ENCODE peak calls at places on chromosomes 13 and 19, in seven cellular contexts. X, M, H, I, D, A and S are unnamed samples.

GRCh38 chr19:11465605-11466004 is 15.2 kb downstream of the ELAVL3 start:
- DNase-seq in X (no peak), M (no peak), H (no peak), I (no peak), D (no peak), A (no peak), S (no peak)

GRCh38 chr19:35977446-35978222 is 17.4 kb upstream of the SDHAF1 start:
- DNase-seq in X (no peak), M (no peak), H (peak), I (no peak), D (peak), A (no peak), S (no peak)

GRCh38 chr19:36106991-36107390 is 4.0 kb upstream of the OVOL3 start:
- DNase-seq in X (no peak), M (no peak), H (no peak), I (no peak), D (no peak), A (no peak), S (no peak)

GRCh38 chr19:10095622-10095947 is 6.9 kb downstream of the ANGPTL6 start:
- DNase-seq in X (no peak), M (no peak), H (no peak), I (no peak), D (no peak), A (no peak), S (no peak)

GRCh38 chr19:34837262-34837661 is 64.2 kb upstream of the ZNF599 start:
- DNase-seq in X (no peak), M (no peak), H (no peak), I (peak), D (peak), A (no peak), S (no peak)

GRCh38 chr13:77952276-77952675 is 33.6 kb upstream of the EDNRB start:
- DNase-seq in X (no peak), M (no peak), H (no peak), I (no peak), D (no peak), A (no peak), S (no peak)

GRCh38 chr13:49497272-49497671 is 1.5 kb downstream of the PHF11 start:
- DNase-seq in X (no peak), M (no peak), H (no peak), I (no peak), D (no peak), A (no peak), S (no peak)

GRCh38 chr19:9061879-9062278 is 25.0 kb upstream of the OR1M1 start:
- DNase-seq in X (no peak), M (no peak), H (no peak), I (no peak), D (no peak), A (no peak), S (no peak)

GRCh38 chr19:40116075-40116474 is 25.3 kb upstream of the ZNF780A start:
- DNase-seq in X (no peak), M (no peak), H (no peak), I (no peak), D (no peak), A (no peak), S (no peak)

GRCh38 chr19:55479451-55480230 is 3.2 kb downstream of the ZNF628 start:
- DNase-seq in X (no peak), M (no peak), H (no peak), I (no peak), D (no peak), A (no peak), S (no peak)

GRCh38 chr19:49533551-49534488 is 6.0 kb downstream of the RCN3 start:
- DNase-seq in X (no peak), M (peak), H (peak), I (peak), D (peak), A (peak), S (peak)

GRCh38 chr13:73556902-73557301 is 498.1 kb downstream of the KLF5 start:
- DNase-seq in X (peak), M (peak), H (no peak), I (no peak), D (no peak), A (peak), S (peak)

GRCh38 chr13:45781553-45782326 is 69.8 kb downstream of the SIAH3 start:
- DNase-seq in X (no peak), M (peak), H (no peak), I (peak), D (peak), A (no peak), S (peak)

GRCh38 chr13:65414187-65414586 is 1815.9 kb downstream of the PCDH9 start:
- DNase-seq in X (no peak), M (no peak), H (no peak), I (no peak), D (no peak), A (no peak), S (no peak)

GRCh38 chr13:59363950-59364349 is 799.8 kb downstream of the DIAPH3 start:
- DNase-seq in X (no peak), M (no peak), H (no peak), I (no peak), D (no peak), A (no peak), S (no peak)

GRCh38 chr19:53621885-53622710 is 9.7 kb upstream of the DPRX start:
- DNase-seq in X (no peak), M (no peak), H (no peak), I (no peak), D (no peak), A (no peak), S (no peak)

GRCh38 chr19:46788101-46788967 is at the start of gene SLC1A5:
- DNase-seq in X (peak), M (peak), H (peak), I (peak), D (peak), A (peak), S (peak)
- TF ChIP-seq CTCF in X (no peak), M (no peak), H (no peak), I (no peak), D (peak), A (no peak), S (no peak)

GRCh38 chr13:33322474-33322827 is 36.9 kb upstream of the STARD13 start:
- DNase-seq in X (no peak), M (peak), H (no peak), I (peak), D (no peak), A (peak), S (peak)
- H3K4me3 ChIP-seq in X (no peak), M (peak), H (no peak), I (peak), D (no peak), A (peak), S (no peak)

GRCh38 chr13:101942535-101943157 is 459.2 kb downstream of the FGF14 start:
- DNase-seq in X (no peak), M (peak), H (no peak), I (no peak), D (peak), A (no peak), S (no peak)

GRCh38 chr13:101942038-101942437 is 459.8 kb downstream of the FGF14 start:
- DNase-seq in X (no peak), M (peak), H (no peak), I (no peak), D (peak), A (peak), S (peak)

GRCh38 chr13:101941095-101941777 is 460.6 kb downstream of the FGF14 start:
- DNase-seq in X (no peak), M (peak), H (no peak), I (no peak), D (no peak), A (peak), S (peak)

GRCh38 chr13:101946411-101946810 is 455.4 kb downstream of the FGF14 start:
- DNase-seq in X (no peak), M (no peak), H (no peak), I (no peak), D (no peak), A (no peak), S (no peak)

GRCh38 chr13:101945435-101945834 is 456.4 kb downstream of the FGF14 start:
- DNase-seq in X (no peak), M (no peak), H (peak), I (no peak), D (no peak), A (no peak), S (no peak)
- TF ChIP-seq CTCF in X (peak), M (no peak), H (no peak), I (no peak), D (peak), A (no peak), S (peak)

GRCh38 chr19:5326545-5326944 is 14.1 kb downstream of the PTPRS start:
- DNase-seq in X (no peak), M (no peak), H (no peak), I (no peak), D (no peak), A (no peak), S (no peak)

GRCh38 chr19:5321851-5322681 is 18.5 kb downstream of the PTPRS start:
- DNase-seq in X (no peak), M (no peak), H (peak), I (no peak), D (peak), A (no peak), S (no peak)

GRCh38 chr19:5324947-5325346 is 15.7 kb downstream of the PTPRS start:
- DNase-seq in X (no peak), M (no peak), H (no peak), I (no peak), D (no peak), A (no peak), S (no peak)

GRCh38 chr19:5321066-5321642 is 19.5 kb downstream of the PTPRS start:
- DNase-seq in X (no peak), M (no peak), H (no peak), I (no peak), D (no peak), A (no peak), S (no peak)

DNA sequence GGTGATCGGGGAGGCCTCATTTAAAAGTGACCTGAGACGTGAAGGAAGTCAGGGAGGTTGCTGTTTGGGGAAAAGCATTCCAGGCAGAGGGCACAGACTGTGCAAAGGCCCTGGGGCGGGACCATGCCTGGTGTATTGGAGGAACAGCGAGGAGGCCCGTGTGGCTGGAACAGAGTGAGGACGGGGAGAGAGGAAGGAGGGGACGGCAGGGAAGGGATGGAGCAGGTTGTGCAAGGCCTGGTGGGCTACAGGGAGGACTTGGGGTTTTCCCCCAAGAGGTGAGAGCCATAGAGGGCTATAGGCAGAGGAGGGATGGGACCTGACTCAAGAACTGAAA is 17.2 kb downstream of the PTPRS start:
- DNase-seq in X (no peak), M (no peak), H (no peak), I (no peak), D (no peak), A (no peak), S (no peak)
- H3K4me3 ChIP-seq in X (no peak), M (no peak), H (no peak), I (no peak), D (no peak), A (no peak), S (no peak)

GRCh38 chr19:571127-571974 is 1.0 kb upstream of the BSG start:
- DNase-seq in X (no peak), M (peak), H (peak), I (peak), D (peak), A (peak), S (no peak)

GRCh38 chr19:570315-570714 is 2.1 kb upstream of the BSG start:
- DNase-seq in X (no peak), M (no peak), H (no peak), I (peak), D (no peak), A (no peak), S (no peak)

GRCh38 chr19:574658-575526 is 2.5 kb downstream of the BSG start:
- DNase-seq in X (no peak), M (peak), H (peak), I (peak), D (peak), A (peak), S (peak)

GRCh38 chr19:572891-573825 is 762 bp downstream of the BSG start:
- DNase-seq in X (no peak), M (peak), H (peak), I (peak), D (no peak), A (peak), S (peak)

DNA sequence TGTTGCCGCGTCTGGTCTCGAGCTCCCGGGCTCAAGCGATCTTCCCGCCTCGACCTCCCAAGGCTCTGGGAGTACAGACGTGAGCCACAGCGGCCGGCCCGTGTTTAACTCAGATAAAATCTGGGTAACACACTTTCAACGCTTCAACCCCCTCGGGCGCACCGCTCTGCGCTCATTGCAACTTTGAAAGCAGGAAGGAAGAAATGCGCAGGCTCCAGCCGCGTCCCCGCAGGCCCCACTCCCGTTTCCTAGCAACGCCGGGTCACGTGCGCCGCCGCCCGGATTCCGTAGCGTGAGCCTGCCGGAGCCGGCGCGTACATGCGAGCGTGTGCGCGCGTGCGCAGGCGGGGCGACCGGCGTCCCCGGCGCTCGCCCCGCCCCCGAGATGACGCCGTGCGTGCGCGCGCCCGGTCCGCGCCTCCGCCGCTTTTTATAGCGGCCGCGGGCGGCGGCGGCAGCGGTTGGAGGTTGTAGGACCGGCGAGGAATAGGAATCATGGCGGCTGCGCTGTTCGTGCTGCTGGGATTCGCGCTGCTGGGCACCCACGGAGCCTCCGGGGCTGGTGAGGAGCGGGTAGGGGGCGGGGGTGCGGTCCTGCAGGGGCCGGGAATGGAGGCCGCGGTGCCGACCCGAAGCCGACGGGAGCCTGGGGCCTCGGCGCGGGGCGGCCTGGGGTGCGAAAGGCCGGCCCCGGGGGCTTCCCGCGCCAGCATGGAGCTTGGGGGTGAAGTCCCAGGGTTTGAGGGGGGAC is at the start of gene BSG:
- DNase-seq in X (peak), M (peak), H (peak), I (peak), D (peak), A (peak), S (peak)
- TF ChIP-seq CTCF in X (no peak), M (no peak), H (no peak), I (no peak), D (no peak), A (no peak), S (no peak)

GRCh38 chr19:2239771-2240770 is 3.4 kb downstream of the SF3A2 start:
- DNase-seq in X (no peak), M (peak), H (peak), I (no peak), D (no peak), A (peak), S (peak)
- H3K4me3 ChIP-seq in X (peak), M (peak), H (peak), I (peak), D (peak), A (peak), S (peak)

GRCh38 chr13:89113744-89114143 is 1442.6 kb downstream of the SLITRK5 start:
- DNase-seq in X (no peak), M (no peak), H (no peak), I (no peak), D (no peak), A (no peak), S (no peak)

DNA sequence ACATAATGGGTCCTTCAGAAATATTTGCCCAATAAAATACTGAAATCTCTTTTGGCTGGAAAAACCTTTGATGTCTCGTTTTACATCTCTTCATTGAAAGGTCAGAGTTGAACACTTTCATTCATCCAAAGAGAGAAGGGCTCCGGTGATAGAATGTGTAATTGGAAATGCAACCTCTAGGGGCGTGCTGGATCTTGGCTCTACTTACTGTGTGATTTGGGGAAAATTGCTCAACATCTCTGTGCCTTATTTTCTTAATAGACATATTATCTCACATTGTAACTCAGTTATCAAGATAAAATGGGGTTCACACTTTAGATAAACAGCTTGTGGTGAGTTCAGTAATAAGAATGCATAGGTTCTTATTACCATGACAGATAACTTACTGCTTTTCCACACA is 1444.1 kb downstream of the SLITRK5 start:
- DNase-seq in X (no peak), M (no peak), H (no peak), I (no peak), D (no peak), A (no peak), S (no peak)
- TF ChIP-seq CTCF in X (peak), M (peak), H (no peak), I (no peak), D (peak), A (no peak), S (peak)

GRCh38 chr19:42361545-42361910 is 28.6 kb downstream of the CNFN start:
- DNase-seq in X (no peak), M (no peak), H (no peak), I (no peak), D (no peak), A (no peak), S (no peak)
- H3K4me3 ChIP-seq in X (no peak), M (no peak), H (no peak), I (no peak), D (no peak), A (no peak), S (no peak)

GRCh38 chr19:31055454-31055853 is 293.8 kb downstream of the TSHZ3 start:
- DNase-seq in X (no peak), M (no peak), H (no peak), I (no peak), D (no peak), A (no peak), S (no peak)

GRCh38 chr19:31058676-31059075 is 290.6 kb downstream of the TSHZ3 start:
- DNase-seq in X (no peak), M (no peak), H (no peak), I (no peak), D (no peak), A (no peak), S (no peak)

GRCh38 chr19:31049431-31049830 is 299.8 kb downstream of the TSHZ3 start:
- DNase-seq in X (no peak), M (no peak), H (no peak), I (no peak), D (no peak), A (no peak), S (no peak)

GRCh38 chr19:31054430-31054829 is 294.8 kb downstream of the TSHZ3 start:
- DNase-seq in X (peak), M (peak), H (peak), I (no peak), D (peak), A (peak), S (peak)
- TF ChIP-seq CTCF in X (peak), M (peak), H (peak), I (peak), D (peak), A (peak), S (peak)

GRCh38 chr13:40345654-40346372 is 320.6 kb downstream of the FOXO1 start:
- DNase-seq in X (no peak), M (no peak), H (no peak), I (no peak), D (no peak), A (no peak), S (no peak)
- H3K4me3 ChIP-seq in X (no peak), M (no peak), H (no peak), I (no peak), D (no peak), A (no peak), S (no peak)